ENCODE peak calls at places on chromosomes 3 and 15, in six cellular contexts. One of them, this sample, is unnamed.

GRCh38 chr3:51946796-51947195 is 4.6 kb downstream of the PARP3 start:
- DNase-seq in fibroblast of mammary gland: no peak
- DNase-seq in endothelial cell of umbilical vein: no peak
- DNase-seq in colonic mucosa: no peak
- DNase-seq in Peyer's patch: no peak
- DNase-seq in foreskin fibroblast: no peak
- DNase-seq in this sample: no peak

GRCh38 chr3:113746955-113747718 is at the start of gene ATP6V1A:
- DNase-seq in Peyer's patch: peak
- DNase-seq in fibroblast of mammary gland: no peak
- DNase-seq in foreskin fibroblast: no peak
- DNase-seq in colonic mucosa: peak
- DNase-seq in endothelial cell of umbilical vein: peak
- DNase-seq in this sample: peak

GRCh38 chr3:158600787-158601186 is 29.8 kb downstream of the MLF1 start:
- DNase-seq in Peyer's patch: no peak
- DNase-seq in foreskin fibroblast: no peak
- DNase-seq in colonic mucosa: no peak
- DNase-seq in endothelial cell of umbilical vein: no peak
- DNase-seq in fibroblast of mammary gland: no peak
- DNase-seq in this sample: no peak

GRCh38 chr15:100230784-100231183 is 111.0 kb downstream of the ADAMTS17 start:
- DNase-seq in Peyer's patch: no peak
- DNase-seq in colonic mucosa: peak
- DNase-seq in foreskin fibroblast: no peak
- DNase-seq in endothelial cell of umbilical vein: no peak
- DNase-seq in fibroblast of mammary gland: no peak
- DNase-seq in this sample: no peak

GRCh38 chr3:5429517-5429890 is 242.0 kb downstream of the EDEM1 start:
- DNase-seq in colonic mucosa: no peak
- DNase-seq in foreskin fibroblast: no peak
- DNase-seq in endothelial cell of umbilical vein: no peak
- DNase-seq in fibroblast of mammary gland: no peak
- DNase-seq in Peyer's patch: no peak
- DNase-seq in this sample: no peak

GRCh38 chr3:89795506-89795905 is 688.1 kb downstream of the EPHA3 start:
- DNase-seq in colonic mucosa: no peak
- DNase-seq in Peyer's patch: no peak
- DNase-seq in fibroblast of mammary gland: no peak
- DNase-seq in endothelial cell of umbilical vein: no peak
- DNase-seq in foreskin fibroblast: no peak
- DNase-seq in this sample: no peak

GRCh38 chr3:32568953-32569352 is 1.7 kb downstream of the DYNC1LI1 start:
- DNase-seq in endothelial cell of umbilical vein: no peak
- DNase-seq in Peyer's patch: no peak
- DNase-seq in foreskin fibroblast: no peak
- DNase-seq in colonic mucosa: no peak
- DNase-seq in fibroblast of mammary gland: no peak
- DNase-seq in this sample: no peak

GRCh38 chr3:126607214-126607908 is 47.6 kb downstream of the TXNRD3 start:
- DNase-seq in foreskin fibroblast: peak
- DNase-seq in colonic mucosa: no peak
- DNase-seq in fibroblast of mammary gland: peak
- DNase-seq in endothelial cell of umbilical vein: peak
- DNase-seq in Peyer's patch: no peak
- DNase-seq in this sample: peak

GRCh38 chr3:27089063-27089462 is 280.1 kb downstream of the NEK10 start:
- DNase-seq in colonic mucosa: peak
- DNase-seq in fibroblast of mammary gland: peak
- DNase-seq in endothelial cell of umbilical vein: no peak
- DNase-seq in foreskin fibroblast: no peak
- DNase-seq in Peyer's patch: no peak
- DNase-seq in this sample: no peak

GRCh38 chr15:60843482-60843881 is 364.5 kb upstream of the ICE2 start:
- DNase-seq in foreskin fibroblast: no peak
- DNase-seq in endothelial cell of umbilical vein: no peak
- DNase-seq in Peyer's patch: no peak
- DNase-seq in fibroblast of mammary gland: no peak
- DNase-seq in colonic mucosa: no peak
- DNase-seq in this sample: no peak

GRCh38 chr3:140832883-140833282 is 108.8 kb upstream of the SLC25A36 start:
- DNase-seq in colonic mucosa: no peak
- DNase-seq in fibroblast of mammary gland: no peak
- DNase-seq in endothelial cell of umbilical vein: no peak
- DNase-seq in foreskin fibroblast: no peak
- DNase-seq in Peyer's patch: no peak
- DNase-seq in this sample: no peak

GRCh38 chr15:67822537-67823370 is 2.6 kb upstream of the SKOR1 start:
- DNase-seq in endothelial cell of umbilical vein: no peak
- DNase-seq in Peyer's patch: no peak
- DNase-seq in colonic mucosa: no peak
- DNase-seq in fibroblast of mammary gland: no peak
- DNase-seq in foreskin fibroblast: no peak
- DNase-seq in this sample: no peak

GRCh38 chr3:150349314-150350097 is 58.6 kb upstream of the TSC22D2 start:
- DNase-seq in foreskin fibroblast: no peak
- DNase-seq in fibroblast of mammary gland: no peak
- DNase-seq in endothelial cell of umbilical vein: no peak
- DNase-seq in Peyer's patch: no peak
- DNase-seq in colonic mucosa: no peak
- DNase-seq in this sample: no peak

GRCh38 chr3:41989518-41989917 is 27.6 kb upstream of the ULK4 start:
- DNase-seq in colonic mucosa: no peak
- DNase-seq in foreskin fibroblast: no peak
- DNase-seq in fibroblast of mammary gland: no peak
- DNase-seq in endothelial cell of umbilical vein: no peak
- DNase-seq in Peyer's patch: no peak
- DNase-seq in this sample: no peak

GRCh38 chr15:99326235-99326634 is 75.0 kb downstream of the LRRC28 start:
- DNase-seq in fibroblast of mammary gland: no peak
- DNase-seq in foreskin fibroblast: no peak
- DNase-seq in colonic mucosa: no peak
- DNase-seq in endothelial cell of umbilical vein: no peak
- DNase-seq in Peyer's patch: no peak
- DNase-seq in this sample: no peak

GRCh38 chr3:78244136-78244535 is 1204.2 kb downstream of the ROBO2 start:
- DNase-seq in endothelial cell of umbilical vein: no peak
- DNase-seq in fibroblast of mammary gland: no peak
- DNase-seq in colonic mucosa: no peak
- DNase-seq in foreskin fibroblast: no peak
- DNase-seq in Peyer's patch: no peak
- DNase-seq in this sample: no peak

GRCh38 chr3:140203510-140203909 is 268.5 kb downstream of the CLSTN2 start:
- DNase-seq in foreskin fibroblast: no peak
- DNase-seq in endothelial cell of umbilical vein: no peak
- DNase-seq in fibroblast of mammary gland: no peak
- DNase-seq in Peyer's patch: no peak
- DNase-seq in colonic mucosa: no peak
- DNase-seq in this sample: no peak

GRCh38 chr3:185549651-185550111 is 2.7 kb downstream of the LIPH start:
- DNase-seq in endothelial cell of umbilical vein: no peak
- DNase-seq in fibroblast of mammary gland: no peak
- DNase-seq in colonic mucosa: no peak
- DNase-seq in foreskin fibroblast: no peak
- DNase-seq in Peyer's patch: no peak
- DNase-seq in this sample: peak

GRCh38 chr3:136250862-136251460 is 821 bp downstream of the PCCB start:
- DNase-seq in endothelial cell of umbilical vein: peak
- DNase-seq in colonic mucosa: peak
- DNase-seq in Peyer's patch: peak
- DNase-seq in foreskin fibroblast: peak
- DNase-seq in fibroblast of mammary gland: peak
- DNase-seq in this sample: peak

GRCh38 chr3:49500408-49501257 is 30.6 kb downstream of the DAG1 start:
- DNase-seq in fibroblast of mammary gland: peak
- DNase-seq in colonic mucosa: peak
- DNase-seq in foreskin fibroblast: peak
- DNase-seq in endothelial cell of umbilical vein: peak
- DNase-seq in Peyer's patch: no peak
- DNase-seq in this sample: peak

GRCh38 chr3:128198313-128198712 is 45.0 kb downstream of the EEFSEC start:
- DNase-seq in Peyer's patch: no peak
- DNase-seq in colonic mucosa: no peak
- DNase-seq in endothelial cell of umbilical vein: no peak
- DNase-seq in foreskin fibroblast: no peak
- DNase-seq in fibroblast of mammary gland: no peak
- DNase-seq in this sample: no peak

DNA sequence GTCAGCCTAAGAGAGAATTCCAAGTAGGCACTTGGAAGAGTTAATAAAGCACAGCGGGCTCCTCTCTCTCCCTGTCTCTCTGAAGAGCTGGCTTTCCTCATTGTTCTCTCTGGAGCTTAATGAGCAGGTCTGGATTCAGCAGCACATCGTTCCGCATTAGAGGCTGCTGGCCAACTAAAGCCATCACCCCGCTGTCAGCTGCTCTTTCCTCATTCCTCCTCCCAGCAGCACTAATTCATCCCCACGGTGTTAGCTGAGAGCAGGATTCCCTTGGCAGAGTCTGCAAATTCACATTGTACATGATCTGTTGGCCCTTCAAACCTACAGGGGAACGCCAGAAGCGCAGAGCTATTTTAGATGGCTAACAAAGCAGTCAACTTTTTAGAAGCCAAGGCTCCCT is 44.2 kb downstream of the SGO1 start:
- DNase-seq in endothelial cell of umbilical vein: no peak
- DNase-seq in fibroblast of mammary gland: peak
- DNase-seq in Peyer's patch: no peak
- DNase-seq in colonic mucosa: no peak
- DNase-seq in foreskin fibroblast: peak
- DNase-seq in this sample: peak
- TF ChIP-seq CTCF in endothelial cell of umbilical vein: no peak
- TF ChIP-seq CTCF in fibroblast of mammary gland: no peak
- TF ChIP-seq CTCF in Peyer's patch: no peak
- TF ChIP-seq CTCF in colonic mucosa: no peak
- TF ChIP-seq CTCF in foreskin fibroblast: no peak
- TF ChIP-seq CTCF in this sample: no peak

GRCh38 chr3:153165211-153165815 is 3.3 kb downstream of the RAP2B start:
- DNase-seq in endothelial cell of umbilical vein: peak
- DNase-seq in foreskin fibroblast: no peak
- DNase-seq in fibroblast of mammary gland: peak
- DNase-seq in Peyer's patch: no peak
- DNase-seq in colonic mucosa: no peak
- DNase-seq in this sample: peak
- H3K4me3 ChIP-seq in endothelial cell of umbilical vein: peak
- H3K4me3 ChIP-seq in foreskin fibroblast: peak
- H3K4me3 ChIP-seq in fibroblast of mammary gland: peak
- H3K4me3 ChIP-seq in Peyer's patch: no peak
- H3K4me3 ChIP-seq in colonic mucosa: peak
- H3K4me3 ChIP-seq in this sample: peak

DNA sequence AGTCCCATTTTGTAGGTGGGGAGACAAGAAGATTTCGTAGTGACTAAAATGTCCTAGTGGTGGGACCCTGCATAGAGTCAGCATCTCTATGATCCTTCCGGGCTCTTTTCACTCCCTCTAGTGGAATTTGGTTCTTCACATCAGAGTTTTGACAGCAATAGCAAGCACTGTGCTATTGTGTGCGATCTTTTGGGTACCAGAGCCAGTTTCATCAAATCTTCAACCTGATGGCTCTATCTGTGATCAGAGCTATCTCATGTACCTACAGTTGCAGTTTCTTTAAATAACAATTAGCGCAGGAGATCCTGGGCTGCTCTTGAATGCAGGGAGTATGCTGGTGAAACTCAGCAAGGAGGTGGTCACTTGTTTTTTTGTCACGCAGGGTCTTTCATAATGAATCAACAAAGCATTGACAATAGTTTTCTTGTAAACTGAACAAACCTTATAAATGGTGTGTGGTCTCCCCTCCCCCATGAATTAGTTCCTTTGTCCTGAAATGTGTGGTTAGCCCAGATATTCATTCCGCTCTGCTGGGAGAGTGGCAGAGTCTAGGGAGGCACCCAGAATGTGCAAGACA is 257.2 kb upstream of the SOX2 start:
- DNase-seq in foreskin fibroblast: no peak
- DNase-seq in Peyer's patch: no peak
- DNase-seq in endothelial cell of umbilical vein: no peak
- DNase-seq in colonic mucosa: no peak
- DNase-seq in fibroblast of mammary gland: no peak
- DNase-seq in this sample: no peak
- TF ChIP-seq CTCF in foreskin fibroblast: no peak
- TF ChIP-seq CTCF in Peyer's patch: no peak
- TF ChIP-seq CTCF in endothelial cell of umbilical vein: no peak
- TF ChIP-seq CTCF in colonic mucosa: no peak
- TF ChIP-seq CTCF in fibroblast of mammary gland: no peak
- TF ChIP-seq CTCF in this sample: no peak

GRCh38 chr3:194505791-194506415 is 19.1 kb upstream of the ATP13A3 start:
- DNase-seq in Peyer's patch: no peak
- DNase-seq in colonic mucosa: no peak
- DNase-seq in foreskin fibroblast: no peak
- DNase-seq in fibroblast of mammary gland: peak
- DNase-seq in endothelial cell of umbilical vein: no peak
- DNase-seq in this sample: peak
- H3K4me3 ChIP-seq in Peyer's patch: no peak
- H3K4me3 ChIP-seq in colonic mucosa: no peak
- H3K4me3 ChIP-seq in foreskin fibroblast: no peak
- H3K4me3 ChIP-seq in fibroblast of mammary gland: no peak
- H3K4me3 ChIP-seq in endothelial cell of umbilical vein: no peak
- H3K4me3 ChIP-seq in this sample: no peak

GRCh38 chr3:33884204-33884561 is 85.8 kb downstream of the PDCD6IP start:
- DNase-seq in foreskin fibroblast: peak
- DNase-seq in colonic mucosa: no peak
- DNase-seq in fibroblast of mammary gland: peak
- DNase-seq in Peyer's patch: no peak
- DNase-seq in endothelial cell of umbilical vein: peak
- DNase-seq in this sample: peak
- TF ChIP-seq CTCF in foreskin fibroblast: peak
- TF ChIP-seq CTCF in colonic mucosa: no peak
- TF ChIP-seq CTCF in fibroblast of mammary gland: peak
- TF ChIP-seq CTCF in Peyer's patch: peak
- TF ChIP-seq CTCF in endothelial cell of umbilical vein: peak
- TF ChIP-seq CTCF in this sample: peak

DNA sequence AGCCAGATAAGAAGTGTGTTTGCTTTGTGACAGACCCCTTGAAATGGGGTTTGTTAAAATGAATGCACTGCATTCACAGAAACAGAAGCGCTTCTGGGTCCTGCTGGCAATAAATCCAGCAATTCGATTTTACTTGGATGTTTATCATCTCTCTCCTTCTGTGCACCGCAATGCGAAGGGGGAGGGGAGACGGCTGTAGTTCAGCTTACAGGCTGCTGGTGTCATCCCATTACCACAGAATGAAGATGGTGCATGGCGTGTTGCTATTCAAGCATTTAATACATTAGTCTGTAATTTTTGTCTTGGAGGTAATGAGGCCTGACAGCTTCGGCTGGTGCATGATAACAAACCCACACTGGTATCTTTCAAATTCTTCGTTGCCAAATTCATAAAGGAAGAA is 418.1 kb downstream of the OTOL1 start:
- DNase-seq in foreskin fibroblast: peak
- DNase-seq in colonic mucosa: peak
- DNase-seq in endothelial cell of umbilical vein: no peak
- DNase-seq in Peyer's patch: no peak
- DNase-seq in fibroblast of mammary gland: peak
- DNase-seq in this sample: peak
- H3K4me3 ChIP-seq in foreskin fibroblast: no peak
- H3K4me3 ChIP-seq in colonic mucosa: no peak
- H3K4me3 ChIP-seq in endothelial cell of umbilical vein: no peak
- H3K4me3 ChIP-seq in Peyer's patch: no peak
- H3K4me3 ChIP-seq in fibroblast of mammary gland: no peak
- H3K4me3 ChIP-seq in this sample: no peak